ENCODE peak calls at places on chromosomes 13 and 19, in ten cellular contexts. E is AG09319, F is right lobe of liver, B is NCI-H345, Y is aorta, R is LHCN-M2, P is ascending aorta, G is hypothalamus, S is EL, Q is colonic mucosa. O is an unnamed sample.

GRCh38 chr19:7191946-7192691 is 102.1 kb downstream of the INSR start:
- DNase-seq in E (no peak), F (no peak), B (no peak), Y (no peak), R (peak), P (no peak), G (no peak), S (peak), Q (no peak), O (no peak)

GRCh38 chr19:16088351-16088984 is 12.2 kb downstream of the TPM4 start:
- DNase-seq in E (no peak), F (no peak), B (no peak), Y (no peak), R (no peak), P (no peak), G (no peak), S (no peak), Q (no peak), O (peak)

GRCh38 chr19:33524024-33524664 is 2.6 kb upstream of the PEPD start:
- DNase-seq in E (no peak), F (peak), B (no peak), Y (no peak), R (peak), P (no peak), G (no peak), S (no peak), Q (no peak), O (no peak)

GRCh38 chr13:22014469-22014868 is 343.6 kb downstream of the FGF9 start:
- DNase-seq in E (no peak), F (no peak), B (no peak), Y (no peak), R (no peak), P (no peak), G (no peak), S (no peak), Q (no peak), O (no peak)

GRCh38 chr13:110001622-110002275 is 215.4 kb upstream of the IRS2 start:
- DNase-seq in E (no peak), F (no peak), B (no peak), Y (no peak), R (peak), P (no peak), G (no peak), S (peak), Q (no peak), O (no peak)

GRCh38 chr13:27151798-27152599 is 19.6 kb downstream of the USP12 start:
- DNase-seq in E (no peak), F (no peak), B (no peak), Y (no peak), R (peak), P (no peak), G (no peak), S (no peak), Q (no peak), O (no peak)

GRCh38 chr13:107339209-107339608 is 771.3 kb upstream of the ARGLU1 start:
- DNase-seq in E (no peak), F (no peak), B (no peak), Y (no peak), R (no peak), P (no peak), G (no peak), S (no peak), Q (no peak), O (no peak)

GRCh38 chr19:28018499-28018898 is 1194.5 kb downstream of the UQCRFS1 start:
- DNase-seq in E (no peak), F (no peak), B (no peak), Y (no peak), R (no peak), P (no peak), G (no peak), S (no peak), Q (no peak), O (no peak)

GRCh38 chr13:75319244-75319643 is 162.7 kb downstream of the TBC1D4 start:
- DNase-seq in E (no peak), F (no peak), B (no peak), Y (no peak), R (peak), P (no peak), G (no peak), S (no peak), Q (no peak), O (no peak)

O was measured in Calu3.